ENCODE peak calls at places on chromosomes 16 and 17, in ten cellular contexts. Y is CD4-positive, alpha-beta T cell; V is RWPE1; E is body of pancreas; X is mucosa of descending colon; P is MCF 10A; W is endothelial cell; Z is AG10803; L is HFF-Myc; G is fibroblast of pulmonary artery. U is an unnamed sample.

GRCh38 chr16:5026664-5027063 is 7.1 kb downstream of the NAGPA start:
- DNase-seq in Y (no peak), V (no peak), E (no peak), X (no peak), P (no peak), W (no peak), Z (no peak), L (no peak), G (no peak), U (peak)

GRCh38 chr17:79607941-79608728 is 2.7 kb downstream of the RBFOX3 start:
- DNase-seq in Y (no peak), V (peak), E (no peak), X (no peak), P (no peak), W (peak), Z (no peak), L (no peak), G (peak), U (no peak)

GRCh38 chr16:67173808-67174705 is 3.7 kb downstream of the NOL3 start:
- DNase-seq in Y (peak), V (peak), E (peak), X (peak), P (peak), W (peak), Z (peak), L (no peak), G (peak), U (no peak)

GRCh38 chr17:2025220-2025621 is at the start of gene RTN4RL1:
- DNase-seq in Y (peak), V (peak), E (peak), X (peak), P (peak), W (no peak), Z (peak), L (no peak), G (peak), U (peak)

GRCh38 chr17:10790491-10791401 is 13.2 kb downstream of the TMEM238L start:
- DNase-seq in Y (no peak), V (peak), E (peak), X (no peak), P (no peak), W (no peak), Z (no peak), L (no peak), G (no peak), U (no peak)

GRCh38 chr16:85473909-85474640 is 139.0 kb upstream of the GSE1 start:
- DNase-seq in Y (no peak), V (no peak), E (no peak), X (no peak), P (no peak), W (no peak), Z (peak), L (no peak), G (no peak), U (no peak)

GRCh38 chr17:46869296-46869695 is 17.9 kb downstream of the WNT9B start:
- DNase-seq in Y (no peak), V (no peak), E (no peak), X (no peak), P (no peak), W (no peak), Z (no peak), L (no peak), G (no peak), U (no peak)

GRCh38 chr16:57799619-57800212 is 2.6 kb downstream of the KIFC3 start:
- DNase-seq in Y (no peak), V (no peak), E (no peak), X (peak), P (no peak), W (no peak), Z (no peak), L (no peak), G (no peak), U (no peak)

GRCh38 chr17:43906951-43907424 is 348 bp downstream of the MPP2 start:
- DNase-seq in Y (no peak), V (no peak), E (no peak), X (no peak), P (no peak), W (no peak), Z (no peak), L (no peak), G (no peak), U (no peak)

GRCh38 chr17:28497931-28498330 is 8.2 kb upstream of the FOXN1 start:
- DNase-seq in Y (no peak), V (peak), E (peak), X (no peak), P (no peak), W (no peak), Z (no peak), L (no peak), G (no peak), U (no peak)

GRCh38 chr16:84648595-84649510 is 542 bp downstream of the KLHL36 start:
- DNase-seq in Y (peak), V (peak), E (peak), X (peak), P (peak), W (peak), Z (no peak), L (no peak), G (no peak), U (no peak)

GRCh38 chr16:85172465-85173071 is 60.3 kb upstream of the CIBAR2 start:
- DNase-seq in Y (no peak), V (no peak), E (peak), X (no peak), P (peak), W (no peak), Z (peak), L (no peak), G (peak), U (peak)

GRCh38 chr17:44029736-44030135 is 15.0 kb upstream of the TMEM101 start:
- DNase-seq in Y (no peak), V (no peak), E (no peak), X (no peak), P (no peak), W (no peak), Z (no peak), L (no peak), G (no peak), U (no peak)

GRCh38 chr17:27280527-27280926 is 13.4 kb upstream of the WSB1 start:
- DNase-seq in Y (no peak), V (no peak), E (no peak), X (no peak), P (no peak), W (no peak), Z (no peak), L (no peak), G (no peak), U (no peak)

GRCh38 chr17:36468903-36469635 is 17.4 kb upstream of the ZNHIT3 start:
- DNase-seq in Y (no peak), V (no peak), E (no peak), X (no peak), P (no peak), W (no peak), Z (no peak), L (no peak), G (no peak), U (no peak)

GRCh38 chr17:973053-973452 is 6.5 kb downstream of the NXN start:
- DNase-seq in Y (no peak), V (peak), E (no peak), X (peak), P (peak), W (no peak), Z (no peak), L (no peak), G (no peak), U (no peak)

GRCh38 chr16:61715392-61715791 is 320.8 kb downstream of the CDH8 start:
- DNase-seq in Y (no peak), V (no peak), E (no peak), X (no peak), P (no peak), W (no peak), Z (no peak), L (no peak), G (no peak), U (no peak)

GRCh38 chr17:51427259-51428255 is 167.2 kb downstream of the UTP18 start:
- DNase-seq in Y (peak), V (no peak), E (no peak), X (no peak), P (no peak), W (peak), Z (no peak), L (no peak), G (no peak), U (no peak)

GRCh38 chr16:47611042-47611441 is 149.9 kb downstream of the PHKB start:
- DNase-seq in Y (no peak), V (no peak), E (no peak), X (no peak), P (no peak), W (no peak), Z (no peak), L (no peak), G (no peak), U (no peak)

GRCh38 chr17:60720763-60721531 is 43.3 kb downstream of the BCAS3 start:
- DNase-seq in Y (peak), V (peak), E (peak), X (no peak), P (peak), W (peak), Z (peak), L (peak), G (peak), U (no peak)

GRCh38 chr17:82929011-82929622 is 89.3 kb upstream of the ZNF750 start:
- DNase-seq in Y (no peak), V (no peak), E (no peak), X (peak), P (no peak), W (no peak), Z (no peak), L (no peak), G (no peak), U (no peak)

GRCh38 chr17:47847341-47848197 is 3.4 kb downstream of the SP6 start:
- DNase-seq in Y (no peak), V (no peak), E (no peak), X (no peak), P (no peak), W (no peak), Z (no peak), L (no peak), G (no peak), U (no peak)

GRCh38 chr17:38448208-38448776 is 20.0 kb downstream of the ARHGAP23 start:
- DNase-seq in Y (no peak), V (no peak), E (no peak), X (no peak), P (no peak), W (no peak), Z (no peak), L (no peak), G (no peak), U (no peak)

GRCh38 chr17:37742762-37743611 is 1.9 kb downstream of the HNF1B start:
- DNase-seq in Y (no peak), V (no peak), E (peak), X (peak), P (no peak), W (peak), Z (no peak), L (no peak), G (no peak), U (no peak)

GRCh38 chr17:55072910-55073309 is 104.3 kb downstream of the STXBP4 start:
- DNase-seq in Y (no peak), V (no peak), E (no peak), X (no peak), P (no peak), W (no peak), Z (no peak), L (no peak), G (no peak), U (no peak)

GRCh38 chr17:57540596-57540995 is 204.5 kb downstream of the CCDC182 start:
- DNase-seq in Y (no peak), V (no peak), E (no peak), X (no peak), P (no peak), W (no peak), Z (no peak), L (no peak), G (no peak), U (no peak)
- TF ChIP-seq CTCF in Y (no peak), V (no peak), E (no peak), X (no peak), P (no peak), W (no peak), Z (no peak), L (no peak), G (no peak), U (no peak)

GRCh38 chr16:11963706-11964105 is 1.3 kb upstream of the TNFRSF17 start:
- DNase-seq in Y (no peak), V (no peak), E (no peak), X (no peak), P (no peak), W (no peak), Z (no peak), L (no peak), G (no peak), U (no peak)
- TF ChIP-seq CTCF in Y (no peak), V (no peak), E (no peak), X (no peak), P (no peak), W (no peak), Z (no peak), L (no peak), G (no peak), U (no peak)

GRCh38 chr17:59401725-59402124 is 70.3 kb downstream of the YPEL2 start:
- DNase-seq in Y (no peak), V (no peak), E (no peak), X (no peak), P (no peak), W (no peak), Z (no peak), L (no peak), G (no peak), U (no peak)
- TF ChIP-seq CTCF in Y (no peak), V (no peak), E (no peak), X (no peak), P (no peak), W (no peak), Z (no peak), L (no peak), G (no peak), U (no peak)

GRCh38 chr17:45681706-45682105 is 102.4 kb upstream of the CRHR1 start:
- DNase-seq in Y (no peak), V (no peak), E (no peak), X (no peak), P (no peak), W (no peak), Z (no peak), L (no peak), G (no peak), U (no peak)
- TF ChIP-seq CTCF in Y (no peak), V (no peak), E (no peak), X (no peak), P (no peak), W (no peak), Z (no peak), L (no peak), G (no peak), U (no peak)

DNA sequence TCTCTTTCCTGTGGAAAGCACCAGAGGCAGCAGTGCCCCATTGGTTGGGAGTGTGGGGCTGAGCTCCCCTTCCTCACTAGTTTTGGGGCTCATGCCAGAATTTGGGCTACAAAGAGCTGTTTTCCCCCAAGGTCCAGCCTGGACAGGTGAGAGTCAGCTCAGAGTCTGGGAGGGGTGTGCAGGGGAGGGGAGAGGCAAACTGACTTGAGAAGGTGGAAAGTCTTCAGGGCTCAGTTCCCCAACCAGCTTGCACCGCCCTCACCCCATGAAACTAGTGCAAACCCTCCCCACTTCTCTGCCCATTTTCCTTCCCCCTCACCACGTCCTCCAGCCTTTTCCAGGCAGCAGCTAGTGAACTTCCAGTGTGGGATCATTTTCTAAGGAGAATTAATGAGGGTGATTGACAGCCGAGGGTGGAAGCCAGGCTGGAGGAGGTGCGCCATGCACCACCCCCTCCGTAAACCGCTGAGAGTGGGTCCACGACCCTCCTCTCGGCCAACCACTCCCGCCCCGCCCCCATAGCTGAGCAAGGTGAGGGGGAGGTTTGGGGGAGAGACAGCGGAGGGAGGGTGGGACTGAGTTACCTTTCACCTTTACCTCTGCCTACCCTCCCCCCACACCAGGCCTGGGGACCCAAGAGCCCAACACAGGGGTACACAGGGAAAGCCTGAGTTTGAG is 6.3 kb upstream of the DLX4 start:
- DNase-seq in Y (no peak), V (no peak), E (no peak), X (no peak), P (no peak), W (no peak), Z (no peak), L (no peak), G (no peak), U (no peak)
- TF ChIP-seq CTCF in Y (no peak), V (no peak), E (no peak), X (no peak), P (no peak), W (no peak), Z (no peak), L (no peak), G (no peak), U (no peak)

GRCh38 chr17:32287804-32288511 is 22.3 kb downstream of the RHBDL3 start:
- DNase-seq in Y (no peak), V (no peak), E (no peak), X (no peak), P (no peak), W (no peak), Z (no peak), L (no peak), G (no peak), U (no peak)
- TF ChIP-seq CTCF in Y (no peak), V (no peak), E (no peak), X (no peak), P (no peak), W (no peak), Z (no peak), L (no peak), G (no peak), U (no peak)

GRCh38 chr17:45648642-45649041 is 135.5 kb upstream of the CRHR1 start:
- DNase-seq in Y (no peak), V (no peak), E (no peak), X (no peak), P (no peak), W (peak), Z (no peak), L (no peak), G (no peak), U (no peak)
- TF ChIP-seq CTCF in Y (no peak), V (no peak), E (no peak), X (no peak), P (no peak), W (peak), Z (no peak), L (peak), G (no peak), U (peak)

GRCh38 chr17:81084691-81085419 is 49.9 kb downstream of the BAIAP2 start:
- DNase-seq in Y (no peak), V (no peak), E (peak), X (no peak), P (no peak), W (no peak), Z (no peak), L (no peak), G (no peak), U (no peak)
- TF ChIP-seq CTCF in Y (no peak), V (no peak), E (peak), X (no peak), P (no peak), W (no peak), Z (no peak), L (no peak), G (no peak), U (no peak)